ENCODE peak calls at places on chromosomes 7 and 10, in four cellular contexts. X is GM10248; M is stimulated activated naive B cell treated with anti-CD40 and anti-IgM and Interleukin-4, amounts not matched to agents 10 μg/mL and 1 μg/mL and 100 μg/mL, for 72 hours; N is A549. F is an unnamed sample.

GRCh38 chr7:46518713-46519112 is 597.6 kb upstream of the IGFBP3 start:
- DNase-seq in X (no peak), M (no peak), N (no peak), F (no peak)

GRCh38 chr10:109587366-109587765 is 335.9 kb downstream of the XPNPEP1 start:
- DNase-seq in N (no peak), M (no peak), X (no peak), F (no peak)

GRCh38 chr7:140609646-140610045 is 31.0 kb downstream of the DENND2A start:
- DNase-seq in M (no peak), X (no peak), N (no peak), F (no peak)

GRCh38 chr7:130667593-130668257 is 823 bp downstream of the COPG2 start:
- DNase-seq in M (no peak), N (peak), X (no peak), F (no peak)

GRCh38 chr7:122532406-122533269 is 166.3 kb downstream of the RNF133 start:
- DNase-seq in X (peak), M (no peak), N (no peak), F (no peak)

GRCh38 chr10:75097666-75098285 is 13.7 kb upstream of the SAMD8 start:
- DNase-seq in X (no peak), M (no peak), N (peak), F (no peak)

GRCh38 chr10:79400567-79401004 is 44.8 kb downstream of the ZCCHC24 start:
- DNase-seq in M (peak), N (peak), X (peak), F (peak)

GRCh38 chr10:103715430-103715829 is 139.9 kb downstream of the SH3PXD2A start:
- DNase-seq in X (no peak), N (no peak), M (no peak), F (no peak)

GRCh38 chr7:30790391-30790790 is 19.2 kb downstream of the MINDY4 start:
- DNase-seq in M (no peak), X (no peak), N (no peak), F (no peak)

GRCh38 chr7:30148951-30149459 is 14.2 kb downstream of the MTURN start:
- DNase-seq in M (peak), X (no peak), N (no peak), F (no peak)

GRCh38 chr10:14549496-14549895 is 218.8 kb upstream of the FRMD4A start:
- DNase-seq in X (no peak), N (no peak), M (no peak), F (no peak)

GRCh38 chr7:95840953-95841950 is 68.9 kb downstream of the DYNC1I1 start:
- DNase-seq in N (peak), M (no peak), X (peak), F (no peak)

F was measured in activated CD4-positive, alpha-beta T cell treated with anti-CD3 and anti-CD28 coated beads, Interleukin-2, amount 50 U/mL, for 4 hours.